ENCODE peak calls at places on chromosomes 3 and 15, in eight cellular contexts. V is A549; N is GM06990; Y is hepatocyte; B is fibroblast of the aortic adventitia; G is CD4-positive, CD25-positive, alpha-beta regulatory T cell; Z is psoas muscle; J is heart right ventricle. H is an unnamed sample.

GRCh38 chr3:8607285-8608040 is 37.1 kb downstream of the SSUH2 start:
- DNase-seq in N (no peak), V (peak; percentile 25), B (peak; percentile 93), Z (peak; percentile 61), Y (peak; percentile 84), J (peak; percentile 64), G (no peak), H (peak; percentile 17)

GRCh38 chr3:100257601-100258000 is 3.2 kb upstream of the TBC1D23 start:
- DNase-seq in V (no peak), Z (no peak), Y (no peak), N (no peak), J (no peak), B (peak; percentile 15), G (no peak), H (no peak)

GRCh38 chr15:77607111-77607893 is 25.4 kb downstream of the LINGO1 start:
- DNase-seq in Y (peak; percentile 49), J (peak; percentile 45), V (no peak), G (no peak), B (peak; percentile 18), Z (no peak), N (no peak), H (no peak)

GRCh38 chr3:123609063-123609462 is 24.2 kb upstream of the HACD2 start:
- DNase-seq in N (no peak), J (no peak), Z (no peak), G (no peak), Y (no peak), B (no peak), V (no peak), H (no peak)

GRCh38 chr15:78993931-78994530 is 49.2 kb upstream of the CTSH start:
- DNase-seq in B (no peak), J (no peak), G (no peak), Y (peak; percentile 60), Z (no peak), V (no peak), N (no peak), H (no peak)

GRCh38 chr3:182739619-182740018 is 53.7 kb upstream of the ATP11B start:
- DNase-seq in V (no peak), Z (no peak), J (no peak), Y (no peak), G (no peak), N (no peak), B (peak; percentile 46), H (no peak)

GRCh38 chr15:48806151-48806550 is 4.7 kb downstream of the CEP152 start:
- DNase-seq in B (peak; percentile 49), J (no peak), Y (no peak), G (no peak), N (no peak), Z (no peak), V (no peak), H (peak; percentile 9)

GRCh38 chr3:141608438-141608837 is 121.6 kb downstream of the RASA2 start:
- DNase-seq in V (no peak), Y (no peak), Z (no peak), N (no peak), G (no peak), J (no peak), B (peak; percentile 26), H (no peak)

GRCh38 chr15:74179983-74180688 is 6.6 kb downstream of the ISLR start:
- DNase-seq in Z (peak; percentile 65), G (no peak), N (no peak), J (peak; percentile 50), Y (no peak), B (peak; percentile 86), V (no peak), H (no peak)

GRCh38 chr3:38311474-38311873 is 29.4 kb downstream of the SLC22A14 start:
- DNase-seq in N (no peak), G (no peak), Y (no peak), B (no peak), V (no peak), J (no peak), Z (no peak), H (no peak)

GRCh38 chr3:19272296-19272695 is 124.0 kb downstream of the KCNH8 start:
- DNase-seq in B (no peak), Z (no peak), Y (no peak), J (no peak), N (no peak), G (no peak), V (no peak), H (no peak)

GRCh38 chr3:114447545-114447944 is 153.7 kb downstream of the TIGIT start:
- DNase-seq in Y (no peak), B (no peak), Z (no peak), V (no peak), J (no peak), G (no peak), N (no peak), H (peak; percentile 28)

GRCh38 chr3:174419216-174419615 is 439.9 kb upstream of the NAALADL2 start:
- DNase-seq in G (no peak), Y (no peak), V (no peak), N (no peak), Z (no peak), B (no peak), J (no peak), H (no peak)

GRCh38 chr3:33372218-33373081 is 67.8 kb downstream of the UBP1 start:
- DNase-seq in Z (no peak), V (peak; percentile 29), J (no peak), Y (peak; percentile 63), G (peak; percentile 71), N (no peak), B (peak; percentile 78), H (peak; percentile 65)

GRCh38 chr3:122977645-122978466 is 49.7 kb downstream of the SEMA5B start:
- DNase-seq in B (peak; percentile 51), J (peak; percentile 64), G (no peak), Z (no peak), V (no peak), N (no peak), Y (peak; percentile 80), H (no peak)

GRCh38 chr3:108959017-108959416 is 5.3 kb upstream of the GUCA1C start:
- DNase-seq in B (no peak), Y (no peak), N (no peak), J (no peak), Z (no peak), G (no peak), V (no peak), H (no peak)

GRCh38 chr15:36595625-36596024 is 16.2 kb downstream of the CDIN1 start:
- DNase-seq in Y (no peak), Z (no peak), B (no peak), V (no peak), N (no peak), J (peak; percentile 21), G (no peak), H (no peak)

GRCh38 chr3:45656575-45657363 is 32.4 kb upstream of the SACM1L start:
- DNase-seq in N (peak; percentile 70), B (peak; percentile 97), G (peak; percentile 92), J (peak; percentile 87), Z (peak; percentile 93), Y (peak; percentile 94), V (peak; percentile 87), H (peak; percentile 97)

GRCh38 chr3:133733226-133733625 is 13.0 kb upstream of the TF start:
- DNase-seq in V (no peak), G (no peak), Y (peak; percentile 32), B (no peak), N (no peak), J (no peak), Z (no peak), H (no peak)

GRCh38 chr3:145639207-145639606 is 521.8 kb downstream of the PLOD2 start:
- DNase-seq in G (no peak), V (no peak), Z (no peak), N (no peak), J (no peak), Y (no peak), B (peak; percentile 11), H (no peak)

GRCh38 chr15:50767332-50767861 is 1.9 kb upstream of the SPPL2A start:
- DNase-seq in J (no peak), Z (peak; percentile 60), B (no peak), V (no peak), G (no peak), N (no peak), Y (no peak), H (no peak)

GRCh38 chr3:196666001-196666867 is 26.7 kb downstream of the NRROS start:
- DNase-seq in G (no peak), Z (no peak), J (no peak), V (no peak), B (peak; percentile 49), N (no peak), Y (no peak), H (no peak)

DNA sequence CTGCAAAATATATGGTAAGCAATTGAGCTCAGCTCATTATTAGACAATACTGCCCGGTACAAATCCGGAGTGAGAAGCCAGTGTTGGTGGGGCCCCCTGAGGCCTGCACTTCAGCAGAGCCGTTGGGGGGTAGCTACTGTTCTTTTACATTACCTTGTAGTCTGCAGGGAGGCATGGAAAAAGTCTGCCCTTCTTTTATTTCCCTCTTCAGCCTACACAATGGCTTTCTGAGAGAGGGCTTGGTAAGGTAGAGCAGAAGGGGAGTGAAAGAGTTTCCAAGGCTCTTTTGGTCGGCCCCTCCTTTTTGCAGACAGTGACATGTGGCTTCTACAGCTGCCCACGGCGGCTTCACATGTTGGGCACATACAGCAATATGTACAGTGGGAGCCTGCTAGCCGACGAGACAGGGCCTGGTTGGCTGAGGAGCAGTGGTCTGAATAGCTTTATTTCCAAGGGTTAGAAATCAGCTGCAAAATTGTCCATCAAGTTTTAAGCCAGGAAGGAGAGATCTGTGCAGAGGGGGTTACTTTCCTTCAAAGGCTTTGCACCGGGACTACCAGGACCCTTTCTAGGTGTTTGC is 3.9 kb downstream of the INAFM2 start:
- DNase-seq in N (no peak), Y (no peak), J (no peak), V (no peak), Z (no peak), G (no peak), B (no peak), H (no peak)
- H3K4me3 ChIP-seq in N (no peak overlapping the region), Y (no peak overlapping the region), J (no peak overlapping the region), V (no peak overlapping the region), Z (no peak overlapping the region), G (no peak overlapping the region), B (no peak overlapping the region), H (no peak overlapping the region)

GRCh38 chr15:32683906-32684584 is 33.8 kb upstream of the GREM1 start:
- DNase-seq in J (no peak), V (no peak), B (peak; percentile 93), Y (no peak), Z (no peak), G (peak; percentile 4), N (no peak), H (peak; percentile 21)
- H3K4me3 ChIP-seq in J (no peak overlapping the region), V (no peak overlapping the region), B (no peak overlapping the region), Y (no peak overlapping the region), Z (no peak overlapping the region), G (no peak overlapping the region), N (no peak overlapping the region), H (no peak overlapping the region)

DNA sequence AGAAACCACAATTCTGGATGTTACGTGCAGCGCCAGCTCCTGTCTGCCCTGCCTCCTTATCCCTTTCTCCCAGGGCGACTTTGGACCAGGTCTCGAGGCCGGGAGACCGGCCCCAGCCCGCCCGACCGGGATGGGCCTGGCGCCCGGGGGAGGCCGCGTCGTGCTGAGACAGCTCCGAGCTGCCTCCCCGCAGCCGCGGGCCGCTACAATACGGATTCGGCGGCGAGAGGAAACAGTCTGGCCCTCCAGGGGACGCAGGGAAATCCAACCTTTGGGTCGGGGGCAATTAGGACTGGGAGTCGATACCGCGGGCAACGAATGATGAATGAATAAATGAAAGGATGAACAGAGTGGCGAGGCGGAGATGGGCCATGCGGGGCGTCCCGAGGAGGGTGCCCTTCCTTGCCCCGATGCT is 535 bp downstream of the GRAMD2A start:
- DNase-seq in V (no peak), J (no peak), Z (no peak), N (peak; percentile 37), G (no peak), B (no peak), Y (no peak), H (no peak)
- H3K4me3 ChIP-seq in V (no peak overlapping the region), J (peak overlapping the region; percentile 52), Z (peak overlapping the region; percentile 62), N (no peak overlapping the region), G (no peak overlapping the region), B (peak overlapping the region; percentile 44), Y (peak overlapping the region; percentile 36), H (no peak overlapping the region)

GRCh38 chr3:88131695-88132094 is 18.1 kb upstream of the C3orf38 start:
- DNase-seq in J (no peak), N (no peak), Z (no peak), V (no peak), Y (no peak), B (no peak), G (no peak), H (no peak)
- H3K4me3 ChIP-seq in J (no peak overlapping the region), N (no peak overlapping the region), Z (no peak overlapping the region), V (no peak overlapping the region), Y (no peak overlapping the region), B (no peak overlapping the region), G (no peak overlapping the region), H (no peak overlapping the region)